ENCODE peak calls at places on chromosomes 11 and 22, in eight cellular contexts. V is AG04450; U is lower lobe of right lung; H is transverse colon; D is HL-60; J is naive thymus-derived CD4-positive, alpha-beta T cell; P is astrocyte of the cerebellum; M is neural progenitor cell. B is an unnamed sample.
A peak's percentile ranks its signal among the peaks of the same experiment; 100 is the strongest.

GRCh38 chr11:70663815-70664214 is 265.5 kb downstream of the CTTN start:
- DNase-seq in V (no peak), U (no peak), H (no peak), D (no peak), J (no peak), P (no peak), M (no peak), B (no peak)

GRCh38 chr11:346529-346928 is 22.8 kb upstream of the B4GALNT4 start:
- DNase-seq in V (no peak), U (no peak), H (no peak), D (no peak), J (no peak), P (no peak), M (no peak), B (no peak)

GRCh38 chr11:11569936-11570491 is 51.8 kb downstream of the GALNT18 start:
- DNase-seq in V (no peak), U (peak; percentile 62), H (peak; percentile 33), D (no peak), J (no peak), P (no peak), M (no peak), B (no peak)

GRCh38 chr11:58433638-58434203 is 5.8 kb upstream of the OR5B2 start:
- DNase-seq in V (no peak), U (no peak), H (no peak), D (no peak), J (no peak), P (no peak), M (no peak), B (no peak)

GRCh38 chr11:100753562-100753961 is 66.5 kb downstream of the ARHGAP42 start:
- DNase-seq in V (no peak), U (no peak), H (no peak), D (no peak), J (no peak), P (no peak), M (peak; percentile 75), B (no peak)

GRCh38 chr11:128814856-128815705 is 52.0 kb downstream of the KCNJ1 start:
- DNase-seq in V (peak; percentile 42), U (no peak), H (peak; percentile 19), D (peak; percentile 54), J (no peak), P (peak; percentile 39), M (peak; percentile 94), B (no peak)

GRCh38 chr11:8531312-8531711 is 62.7 kb downstream of the STK33 start:
- DNase-seq in V (no peak), U (no peak), H (no peak), D (no peak), J (no peak), P (no peak), M (peak; percentile 8), B (no peak)

GRCh38 chr11:66336234-66337102 is at the start of gene RIN1:
- DNase-seq in V (peak; percentile 97), U (peak; percentile 65), H (peak; percentile 71), D (peak; percentile 75), J (no peak), P (peak; percentile 94), M (peak; percentile 84), B (no peak)

GRCh38 chr22:38882480-38882879 is 10.5 kb upstream of the CBX6 start:
- DNase-seq in V (no peak), U (no peak), H (no peak), D (no peak), J (no peak), P (no peak), M (no peak), B (no peak)

GRCh38 chr11:69750875-69751597 is 24.1 kb downstream of the FGF4 start:
- DNase-seq in V (no peak), U (no peak), H (no peak), D (no peak), J (no peak), P (no peak), M (no peak), B (no peak)

GRCh38 chr22:36003972-36004674 is 24.5 kb downstream of the RBFOX2 start:
- DNase-seq in V (no peak), U (no peak), H (no peak), D (no peak), J (no peak), P (no peak), M (no peak), B (no peak)

GRCh38 chr11:102757823-102758549 is 22.4 kb downstream of the MMP10 start:
- DNase-seq in V (peak; percentile 45), U (no peak), H (no peak), D (peak; percentile 15), J (no peak), P (no peak), M (no peak), B (no peak)

GRCh38 chr11:76152741-76153608 is 53.3 kb downstream of the WNT11 start:
- DNase-seq in V (no peak), U (no peak), H (peak; percentile 11), D (peak; percentile 20), J (no peak), P (no peak), M (peak; percentile 33), B (no peak)

GRCh38 chr11:131749100-131749499 is 378.7 kb downstream of the NTM start:
- DNase-seq in V (no peak), U (no peak), H (no peak), D (no peak), J (no peak), P (peak; percentile 78), M (no peak), B (no peak)

GRCh38 chr11:131750692-131751091 is 380.3 kb downstream of the NTM start:
- DNase-seq in V (no peak), U (no peak), H (no peak), D (no peak), J (no peak), P (no peak), M (no peak), B (no peak)

GRCh38 chr11:131746201-131746600 is 375.8 kb downstream of the NTM start:
- DNase-seq in V (no peak), U (no peak), H (no peak), D (no peak), J (no peak), P (no peak), M (peak; percentile 17), B (no peak)

GRCh38 chr11:131750152-131750551 is 379.7 kb downstream of the NTM start:
- DNase-seq in V (no peak), U (no peak), H (no peak), D (no peak), J (no peak), P (no peak), M (no peak), B (no peak)

DNA sequence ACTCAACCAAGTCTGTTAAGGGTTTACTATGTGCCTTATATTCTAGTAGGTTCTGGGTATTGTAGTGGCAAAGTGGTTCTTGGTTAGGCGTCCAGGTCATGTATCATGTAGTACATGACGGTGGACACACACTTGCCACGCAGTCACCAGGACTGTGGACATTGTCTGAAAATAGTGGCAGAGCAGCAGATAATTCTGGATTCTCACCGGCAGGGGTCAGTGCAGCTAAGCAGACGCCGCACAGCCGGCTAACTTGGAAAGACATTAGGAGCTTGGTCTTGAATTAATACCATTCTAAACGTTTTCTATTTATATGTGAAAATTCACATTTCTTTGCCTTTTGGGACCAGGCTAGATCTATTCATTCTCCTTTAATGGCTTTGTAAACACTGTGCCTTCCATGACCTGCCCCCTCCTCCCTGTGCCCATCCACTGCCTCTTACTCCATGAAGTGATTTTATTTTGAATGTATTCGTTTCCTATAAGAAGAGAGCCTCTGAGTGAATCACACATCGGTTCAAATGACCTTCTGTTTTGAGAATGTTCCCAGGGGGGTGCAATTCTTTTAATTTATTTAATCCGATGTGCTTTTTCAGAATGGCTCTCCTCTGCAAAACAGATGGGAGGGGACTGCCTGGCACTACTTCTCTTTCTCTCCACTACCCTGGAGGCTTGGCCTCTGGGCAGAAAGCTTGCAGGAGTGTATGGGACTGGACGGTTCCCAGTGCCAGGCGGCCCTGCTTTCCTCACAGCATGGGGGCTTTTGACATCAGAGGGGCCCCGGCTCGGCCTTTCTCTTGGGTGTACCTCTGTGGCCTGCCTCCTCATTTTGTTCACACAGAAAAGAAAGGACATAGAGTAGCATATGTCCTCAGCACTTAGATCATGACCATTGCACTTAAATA is 378.0 kb downstream of the NTM start:
- DNase-seq in V (no peak), U (no peak), H (peak; percentile 42), D (peak; percentile 45), J (no peak), P (peak; percentile 57), M (peak; percentile 81), B (peak; percentile 18)
- H3K4me3 ChIP-seq in V (no peak overlapping the region), U (no peak overlapping the region), H (no peak overlapping the region), D (no peak overlapping the region), J (no peak overlapping the region), P (no peak overlapping the region), M (no peak overlapping the region), B (no peak overlapping the region)

GRCh38 chr11:118620529-118621070 is 13.2 kb downstream of the PHLDB1 start:
- DNase-seq in V (no peak), U (peak; percentile 48), H (no peak), D (no peak), J (no peak), P (no peak), M (no peak), B (no peak)

GRCh38 chr11:118615996-118616395 is 8.6 kb downstream of the PHLDB1 start:
- DNase-seq in V (no peak), U (peak; percentile 20), H (no peak), D (no peak), J (no peak), P (no peak), M (peak; percentile 78), B (no peak)

GRCh38 chr11:118619444-118620205 is 12.2 kb downstream of the PHLDB1 start:
- DNase-seq in V (peak; percentile 93), U (peak; percentile 35), H (no peak), D (no peak), J (no peak), P (peak; percentile 86), M (no peak), B (no peak)

GRCh38 chr11:118618991-118619375 is 11.6 kb downstream of the PHLDB1 start:
- DNase-seq in V (no peak), U (peak; percentile 43), H (no peak), D (no peak), J (no peak), P (peak; percentile 69), M (no peak), B (no peak)

GRCh38 chr11:118618115-118618990 is 10.9 kb downstream of the PHLDB1 start:
- DNase-seq in V (peak; percentile 76), U (peak; percentile 69), H (no peak), D (no peak), J (no peak), P (no peak), M (peak; percentile 14), B (no peak)
- H3K4me3 ChIP-seq in V (peak overlapping the region; percentile 29), U (peak overlapping the region; percentile 11), H (no peak overlapping the region), D (no peak overlapping the region), J (no peak overlapping the region), P (no peak overlapping the region), M (no peak overlapping the region), B (no peak overlapping the region)

DNA sequence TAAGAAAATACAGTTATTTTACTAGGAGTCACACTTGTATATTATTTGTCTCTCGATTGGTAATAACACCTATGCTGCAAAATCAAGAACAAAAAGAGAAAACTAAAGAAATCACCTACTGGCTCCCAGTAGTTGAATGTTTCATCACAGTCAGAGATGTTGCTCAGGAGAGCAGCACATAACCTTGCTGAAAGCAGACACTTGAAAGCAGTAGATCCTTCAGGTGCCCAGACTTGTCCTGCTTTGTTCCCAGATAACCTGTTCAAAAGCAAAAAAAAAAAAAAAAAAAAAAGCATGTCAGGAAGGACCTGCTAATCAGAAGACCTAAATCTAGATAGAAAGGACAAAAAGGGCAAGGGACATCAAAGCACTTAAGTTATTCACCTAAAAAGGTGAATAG is 1.3 kb downstream of the ALG9 start:
- DNase-seq in V (no peak), U (no peak), H (no peak), D (no peak), J (no peak), P (no peak), M (no peak), B (no peak)
- H3K4me3 ChIP-seq in V (no peak overlapping the region), U (peak overlapping the region; percentile 97), H (no peak overlapping the region), D (no peak overlapping the region), J (no peak overlapping the region), P (no peak overlapping the region), M (peak overlapping the region; percentile 85), B (peak overlapping the region; percentile 84)

GRCh38 chr11:79414644-79415317 is 26.0 kb downstream of the TENM4 start:
- DNase-seq in V (peak; percentile 59), U (no peak), H (no peak), D (no peak), J (no peak), P (peak; percentile 83), M (no peak), B (no peak)
- H3K4me3 ChIP-seq in V (peak overlapping the region; percentile 18), U (no peak overlapping the region), H (no peak overlapping the region), D (no peak overlapping the region), J (no peak overlapping the region), P (no peak overlapping the region), M (no peak overlapping the region), B (no peak overlapping the region)

B was measured in Jurkat, Clone E6-1.